ENCODE peak calls at places on chromosomes 1 and 21, in five cellular contexts. Y, J, F, L and C are unnamed samples.

GRCh38 chr1:46406881-46407608 is 12.9 kb downstream of the FAAH start:
- DNase-seq in F (no peak), J (no peak), L (no peak), Y (no peak), C (no peak)

GRCh38 chr1:97553975-97554374 is 366.9 kb downstream of the DPYD start:
- DNase-seq in F (no peak), Y (no peak), L (no peak), J (no peak), C (no peak)

GRCh38 chr1:119227446-119227845 is 87.0 kb upstream of the WARS2 start:
- DNase-seq in Y (no peak), F (no peak), J (no peak), L (no peak), C (no peak)

GRCh38 chr1:53946252-53947171 is at the start of gene LRRC42:
- DNase-seq in J (no peak), L (no peak), Y (no peak), F (no peak), C (no peak)

GRCh38 chr1:202164271-202165037 is 4.1 kb upstream of the PTPN7 start:
- DNase-seq in F (no peak), L (peak; percentile 68), Y (no peak), J (no peak), C (peak; percentile 78)

GRCh38 chr1:78408830-78409229 is 81.9 kb upstream of the PTGFR start:
- DNase-seq in F (no peak), L (no peak), J (no peak), Y (no peak), C (no peak)

GRCh38 chr1:192575499-192576189 is at the start of gene RGS1:
- DNase-seq in J (no peak), F (no peak), Y (no peak), L (peak; percentile 62), C (peak; percentile 56)

GRCh38 chr1:2212542-2213491 is 15.3 kb upstream of the SKI start:
- DNase-seq in Y (peak; percentile 96), J (peak; percentile 81), L (peak; percentile 60), F (peak; percentile 55), C (peak; percentile 51)

GRCh38 chr1:7313081-7313546 is 458.0 kb upstream of the VAMP3 start:
- DNase-seq in F (no peak), Y (peak; percentile 28), J (no peak), L (no peak), C (no peak)

GRCh38 chr1:159891275-159892157 is 8.4 kb downstream of the CFAP45 start:
- DNase-seq in J (peak; percentile 87), F (peak; percentile 74), Y (peak; percentile 89), L (peak; percentile 71), C (peak; percentile 54)

GRCh38 chr1:8343464-8344001 is 25.6 kb downstream of the SLC45A1 start:
- DNase-seq in L (no peak), J (peak; percentile 46), F (no peak), Y (peak; percentile 98), C (no peak)

GRCh38 chr1:224774378-224774777 is 155.1 kb upstream of the DNAH14 start:
- DNase-seq in J (no peak), L (no peak), Y (no peak), F (no peak), C (no peak)
- TF ChIP-seq CTCF in J (peak; percentile 51), L (no peak), Y (peak; percentile 43), F (no peak), C (no peak)

GRCh38 chr21:28875078-28875477 is 117.6 kb downstream of the LTN1 start:
- DNase-seq in F (no peak), J (no peak), L (no peak), Y (no peak), C (no peak)

GRCh38 chr21:28872218-28872617 is 120.5 kb downstream of the LTN1 start:
- DNase-seq in Y (no peak), J (no peak), F (no peak), L (no peak), C (no peak)

GRCh38 chr21:28882345-28882744 is 110.3 kb downstream of the LTN1 start:
- DNase-seq in F (no peak), J (no peak), Y (no peak), L (no peak), C (no peak)

GRCh38 chr21:28871388-28872015 is 121.2 kb downstream of the LTN1 start:
- DNase-seq in Y (peak; percentile 12), L (no peak), F (no peak), J (no peak), C (no peak)

DNA sequence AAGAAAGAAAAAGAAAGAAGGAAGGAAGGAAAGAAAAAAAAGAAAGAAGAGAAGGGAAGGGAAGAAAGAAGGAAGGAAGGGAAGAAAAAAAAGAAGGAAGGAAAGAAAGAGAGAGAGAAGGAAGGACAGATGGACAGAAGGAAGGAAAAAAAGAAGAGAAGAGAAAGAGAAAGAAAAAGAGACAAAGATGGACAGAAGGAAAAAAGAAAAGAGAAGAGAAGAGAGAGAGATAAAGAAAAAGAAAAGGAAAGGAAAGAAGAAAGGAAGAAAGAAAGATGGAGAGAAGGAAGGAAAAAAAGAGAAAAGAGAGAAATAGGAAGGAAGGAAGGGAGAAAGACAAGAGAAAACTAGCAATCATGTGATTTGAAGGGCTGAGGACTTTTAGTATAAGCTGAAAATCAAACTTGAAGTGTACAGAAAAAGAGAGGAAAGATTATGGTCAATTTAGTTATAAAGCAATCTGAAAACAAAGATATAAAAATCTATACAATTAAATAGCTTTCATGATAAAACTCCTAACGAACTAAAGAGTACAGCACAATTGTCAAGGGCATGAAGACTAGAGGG is 115.3 kb downstream of the LTN1 start:
- DNase-seq in J (no peak), F (no peak), Y (no peak), L (no peak), C (no peak)
- TF ChIP-seq CTCF in J (no peak), F (no peak), Y (no peak), L (peak; percentile 27), C (peak; percentile 36)

GRCh38 chr1:59553381-59553780 is 256.5 kb downstream of the FGGY start:
- DNase-seq in L (no peak), J (no peak), Y (peak; percentile 19), F (no peak), C (no peak)

GRCh38 chr1:59545830-59546229 is 248.9 kb downstream of the FGGY start:
- DNase-seq in Y (no peak), L (no peak), J (no peak), F (no peak), C (no peak)

GRCh38 chr1:59552001-59552400 is 255.1 kb downstream of the FGGY start:
- DNase-seq in L (no peak), F (no peak), J (no peak), Y (no peak), C (no peak)

GRCh38 chr1:59549903-59550302 is 253.0 kb downstream of the FGGY start:
- DNase-seq in F (no peak), Y (peak; percentile 94), L (no peak), J (no peak), C (no peak)

DNA sequence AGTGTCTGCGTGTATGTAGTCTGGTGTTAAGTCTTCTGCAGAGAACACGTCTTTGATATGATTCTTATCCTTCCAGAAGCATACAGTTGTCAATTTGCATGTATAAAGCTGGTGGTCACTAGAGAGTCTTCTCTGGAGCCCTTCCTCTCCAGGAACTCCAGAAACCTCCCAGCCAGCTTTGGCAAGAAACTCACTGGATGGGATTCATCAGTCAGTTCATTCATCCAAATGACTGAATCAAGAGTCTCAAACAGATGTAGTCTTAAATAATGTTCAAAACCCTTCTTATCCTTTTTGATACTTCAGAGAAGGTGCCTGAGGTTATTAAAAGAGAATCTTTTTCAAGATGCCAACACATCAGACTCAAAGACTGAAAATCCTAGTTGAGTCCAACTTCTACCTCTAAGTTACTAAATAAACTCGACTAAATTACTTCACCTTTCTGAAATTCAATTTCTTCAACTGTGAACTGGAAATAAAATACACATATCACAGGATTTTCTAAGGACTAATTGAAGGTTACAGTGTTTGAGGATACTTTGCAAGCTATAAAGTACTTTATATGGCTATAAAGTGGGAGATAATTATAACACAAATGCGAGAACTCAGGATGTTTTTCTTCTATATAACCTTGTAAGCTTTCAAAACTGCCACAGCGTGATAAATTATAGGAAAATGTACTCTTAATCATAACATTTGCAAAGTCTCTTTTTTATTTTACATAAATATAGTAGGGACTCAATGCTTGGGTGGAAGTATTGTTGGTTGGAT is 252.4 kb downstream of the FGGY start:
- DNase-seq in L (no peak), F (no peak), Y (no peak), J (no peak), C (no peak)
- TF ChIP-seq CTCF in L (no peak), F (no peak), Y (no peak), J (no peak), C (no peak)

DNA sequence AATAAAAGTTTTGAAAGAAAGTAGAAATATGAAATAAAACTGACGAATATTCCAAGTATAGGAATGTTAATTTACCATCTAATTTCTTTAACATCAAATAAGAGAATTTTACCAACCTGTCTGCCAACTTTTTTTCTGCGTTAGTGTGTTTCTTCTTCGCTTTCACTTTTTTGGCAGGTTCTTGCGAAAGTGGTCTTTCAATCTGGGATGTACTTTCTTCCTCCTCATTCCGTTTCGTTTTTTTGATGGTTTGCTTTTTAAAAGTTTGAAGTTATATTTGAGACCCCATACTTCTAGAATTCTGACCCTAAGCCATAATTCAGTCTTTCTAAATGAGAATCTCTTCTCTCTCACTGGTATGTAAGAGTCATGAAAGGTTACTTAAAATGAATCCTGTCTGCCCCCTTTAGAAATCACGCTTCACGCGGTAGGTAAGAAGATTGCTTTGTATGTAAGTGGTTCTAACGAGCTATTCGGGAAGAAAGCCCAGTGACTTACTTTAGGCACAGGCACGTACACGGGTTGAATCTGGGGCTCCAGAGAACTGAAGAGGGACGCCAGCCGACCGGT is 570 bp downstream of the RBM34 start:
- DNase-seq in Y (peak; percentile 64), F (no peak), L (no peak), J (peak; percentile 37), C (no peak)
- TF ChIP-seq CTCF in Y (no peak), F (no peak), L (no peak), J (no peak), C (no peak)

GRCh38 chr1:244863491-244864252 is 671 bp downstream of the HNRNPU start:
- DNase-seq in J (no peak), F (no peak), L (no peak), Y (peak; percentile 12), C (peak; percentile 57)

GRCh38 chr1:244862699-244863490 is 1.4 kb downstream of the HNRNPU start:
- DNase-seq in Y (peak; percentile 96), L (peak; percentile 97), J (peak; percentile 78), F (peak; percentile 94), C (peak; percentile 92)

GRCh38 chr1:244865028-244865371 is 657 bp upstream of the HNRNPU start:
- DNase-seq in J (no peak), F (no peak), L (peak; percentile 14), Y (no peak), C (no peak)

GRCh38 chr1:244865820-244866219 is 1.5 kb upstream of the HNRNPU start:
- DNase-seq in F (no peak), L (no peak), Y (no peak), J (no peak), C (no peak)

GRCh38 chr1:244864253-244865027 is at the start of gene HNRNPU:
- DNase-seq in Y (peak; percentile 97), L (peak; percentile 98), F (peak; percentile 94), J (peak; percentile 88), C (peak; percentile 99)
- TF ChIP-seq CTCF in Y (peak; percentile 28), L (peak; percentile 30), F (peak; percentile 25), J (peak; percentile 39), C (no peak)

GRCh38 chr1:151292207-151293030 is 10.3 kb downstream of the ZNF687 start:
- DNase-seq in J (no peak), L (no peak), Y (no peak), F (no peak), C (no peak)
- TF ChIP-seq CTCF in J (peak; percentile 13), L (no peak), Y (no peak), F (no peak), C (no peak)